ENCODE peak calls at places on chromosomes 11 and 22, in nine cellular contexts. H, I, S, N, J, F, B, G and P are unnamed samples.

GRCh38 chr11:69481393-69481844 is at the start of gene LINC01488:
- DNase-seq in H (peak; percentile 52), F (no peak), J (no peak), I (no peak), S (no peak), B (no peak), N (no peak), G (no peak), P (no peak)

GRCh38 chr11:17991799-17992433 is 20.9 kb downstream of the SERGEF start:
- DNase-seq in S (peak; percentile 34), G (peak; percentile 43), F (no peak), B (no peak), N (no peak), I (no peak), H (no peak), J (peak; percentile 66), P (no peak)

GRCh38 chr22:10741210-10741609 is 4786.8 kb upstream of the OR11H1 start:
- DNase-seq in G (no peak), N (no peak), F (no peak), I (peak; percentile 86), J (no peak), B (no peak), H (no peak), S (no peak), P (no peak)

GRCh38 chr22:39680486-39680885 is 109.9 kb downstream of the CACNA1I start:
- DNase-seq in N (no peak), S (no peak), B (no peak), J (no peak), I (no peak), G (no peak), F (no peak), H (no peak), P (no peak)

GRCh38 chr22:32307617-32308016 is 50.0 kb upstream of the RFPL3 start:
- DNase-seq in I (no peak), N (no peak), B (no peak), H (no peak), G (no peak), S (no peak), F (no peak), J (no peak), P (no peak)

GRCh38 chr22:24758164-24758799 is 16.2 kb downstream of the PIWIL3 start:
- DNase-seq in G (peak; percentile 33), B (peak; percentile 50), F (peak; percentile 34), I (no peak), H (no peak), N (peak; percentile 27), S (peak; percentile 63), J (peak; percentile 61), P (peak; percentile 43)

GRCh38 chr11:59573216-59573615 is 42.4 kb downstream of the OSBP start:
- DNase-seq in S (no peak), H (no peak), F (no peak), I (no peak), J (no peak), B (no peak), G (peak; percentile 57), N (no peak), P (no peak)

GRCh38 chr11:125358254-125358840 is 137.7 kb downstream of the FEZ1 start:
- DNase-seq in F (no peak), N (no peak), I (no peak), H (no peak), B (no peak), S (no peak), G (no peak), J (peak; percentile 14), P (no peak)

GRCh38 chr11:122044086-122044485 is 71.9 kb downstream of the BLID start:
- DNase-seq in N (no peak), H (no peak), B (no peak), S (no peak), F (no peak), G (no peak), J (no peak), I (no peak), P (no peak)

GRCh38 chr22:19517919-19518567 is 6.2 kb downstream of the CLDN5 start:
- DNase-seq in H (no peak), N (no peak), B (no peak), J (no peak), F (no peak), G (no peak), I (no peak), S (no peak), P (no peak)

GRCh38 chr11:62352355-62353336 is 15.4 kb downstream of the ASRGL1 start:
- DNase-seq in J (no peak), I (no peak), H (no peak), B (no peak), G (no peak), N (no peak), S (no peak), F (no peak), P (no peak)

GRCh38 chr11:85896871-85897270 is 41.7 kb downstream of the CCDC83 start:
- DNase-seq in J (no peak), S (no peak), G (no peak), H (no peak), I (no peak), F (no peak), N (no peak), B (no peak), P (no peak)

GRCh38 chr11:27485930-27486773 is 13.6 kb upstream of the LGR4 start:
- DNase-seq in S (no peak), G (no peak), F (no peak), H (no peak), B (no peak), I (no peak), J (peak; percentile 66), N (peak; percentile 55), P (peak; percentile 59)

GRCh38 chr11:132022718-132023117 is 652.3 kb downstream of the NTM start:
- DNase-seq in H (no peak), N (no peak), G (no peak), F (no peak), I (no peak), S (no peak), B (no peak), J (no peak), P (no peak)

GRCh38 chr22:39443416-39443815 is 13.4 kb upstream of the MGAT3 start:
- DNase-seq in J (no peak), N (no peak), B (no peak), H (no peak), I (no peak), G (no peak), F (no peak), S (no peak), P (no peak)

GRCh38 chr11:119192111-119192510 is 6.8 kb downstream of the NHERF4 start:
- DNase-seq in G (no peak), F (no peak), H (peak; percentile 43), B (no peak), S (no peak), I (no peak), J (peak; percentile 74), N (no peak), P (no peak)

GRCh38 chr11:18611196-18611595 is 11.6 kb downstream of the MISFA start:
- DNase-seq in I (no peak), G (no peak), B (no peak), F (no peak), J (no peak), S (no peak), H (no peak), N (no peak), P (no peak)

GRCh38 chr11:13276454-13276851 is 1.1 kb upstream of the BMAL1 start:
- DNase-seq in F (no peak), N (no peak), S (no peak), I (no peak), B (no peak), J (no peak), G (no peak), H (no peak), P (no peak)

DNA sequence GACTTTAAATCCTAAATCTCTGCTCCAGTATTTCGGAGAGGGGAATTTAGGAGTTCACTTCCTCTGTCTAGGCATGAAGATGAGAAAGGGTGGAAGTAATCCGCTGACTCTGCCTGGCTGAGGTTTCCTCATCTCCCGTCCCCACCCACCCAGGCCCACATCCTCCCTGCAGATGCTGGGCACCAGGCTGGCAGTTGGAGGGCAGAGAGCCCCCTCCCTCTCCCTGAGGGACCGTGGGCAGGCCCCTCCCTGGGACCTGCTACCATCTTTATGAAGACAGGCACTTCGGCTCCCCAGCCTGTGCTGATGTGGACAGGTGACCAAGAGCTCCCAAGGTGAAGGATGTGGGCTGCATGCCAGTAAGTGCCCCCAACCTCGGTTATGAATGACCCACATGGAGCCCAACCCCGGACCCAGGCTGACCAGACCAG is 6.7 kb downstream of the CASTOR1 start:
- DNase-seq in S (no peak), G (no peak), F (no peak), J (peak; percentile 68), H (no peak), B (no peak), I (no peak), N (no peak), P (no peak)
- TF ChIP-seq POLR2A in S (no peak), G (no peak), F (no peak), J (no peak), H (no peak), B (no peak), I (no peak), N (no peak), P (no peak)

DNA sequence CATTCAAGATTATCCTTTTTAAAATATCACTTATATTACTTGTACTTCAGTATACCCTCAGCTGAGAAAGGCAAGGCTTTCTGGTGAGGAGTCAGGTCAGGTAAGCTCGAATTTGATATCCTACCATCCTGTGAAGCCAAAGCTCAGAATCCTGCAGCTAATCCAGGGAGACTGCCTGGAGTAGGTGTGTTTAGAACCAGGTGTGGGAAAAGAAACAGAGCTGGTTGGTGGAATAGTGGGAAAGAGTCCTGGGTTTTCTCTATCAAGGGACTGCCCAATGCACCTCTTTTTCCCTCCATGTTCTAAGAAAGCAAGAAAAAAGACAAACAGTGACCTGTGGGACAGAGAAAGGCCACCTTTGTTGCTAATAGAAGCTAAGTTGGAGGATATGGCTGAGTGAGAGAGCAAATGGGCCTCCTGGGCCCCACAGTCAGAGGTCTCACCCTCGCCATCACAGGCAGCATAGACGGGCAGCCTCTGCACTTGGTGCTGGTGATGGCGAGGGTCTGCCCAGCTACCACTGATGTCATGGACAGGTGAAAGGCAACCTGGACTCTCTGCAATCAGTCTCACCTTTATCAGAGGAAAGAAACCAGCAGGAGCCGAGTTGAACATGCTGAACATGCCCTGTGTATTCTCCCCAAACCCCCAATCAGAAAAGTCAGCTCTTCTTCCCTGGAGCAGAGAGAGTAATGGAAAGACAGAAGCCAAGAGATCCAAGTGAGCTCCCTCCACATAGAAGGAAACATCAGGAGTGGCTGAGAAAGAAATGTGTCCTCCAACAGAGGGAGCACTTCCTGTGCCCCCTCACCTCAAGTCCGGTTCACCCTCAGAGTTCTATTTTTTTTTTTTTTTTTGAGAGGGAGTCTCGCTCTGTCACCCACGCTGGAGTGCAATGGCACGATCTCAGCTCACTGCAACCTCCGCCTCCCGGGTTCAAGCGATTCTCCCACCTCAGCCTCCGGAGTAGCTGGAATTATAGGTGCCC is 491.3 kb downstream of the BUD13 start:
- DNase-seq in S (no peak), N (no peak), G (no peak), B (no peak), F (no peak), J (no peak), I (peak; percentile 8), H (no peak), P (no peak)
- TF ChIP-seq CTCF in S (no peak), N (no peak), G (no peak), B (no peak), F (no peak), J (no peak), I (no peak), H (no peak), P (no peak)

GRCh38 chr11:8964324-8965320 is at the start of gene TMEM9B:
- DNase-seq in S (peak; percentile 93), F (peak; percentile 88), H (peak; percentile 98), G (peak; percentile 96), B (peak; percentile 92), N (peak; percentile 85), I (peak; percentile 97), J (peak; percentile 91), P (peak; percentile 91)
- TF ChIP-seq POLR2A in S (peak; percentile 92), F (peak; percentile 72), H (peak; percentile 51), G (peak; percentile 97), B (peak; percentile 86), N (no peak), I (no peak), J (peak; percentile 90), P (peak; percentile 79)

GRCh38 chr11:75768112-75768908 is at the start of gene DGAT2:
- DNase-seq in N (no peak), B (peak; percentile 83), J (peak; percentile 92), G (peak; percentile 42), I (peak; percentile 97), F (peak; percentile 68), H (peak; percentile 96), S (peak; percentile 82), P (peak; percentile 61)
- TF ChIP-seq CTCF in N (no peak), B (no peak), J (peak; percentile 67), G (peak; percentile 11), I (peak; percentile 20), F (peak; percentile 9), H (peak; percentile 21), S (no peak), P (peak; percentile 33)